ENCODE peak calls at places on chromosomes 11 and 22, in four cellular contexts. K is dermis microvascular lymphatic vessel endothelial cell, D is posterior vena cava, E is uterus. H is an unnamed sample.

GRCh38 chr11:88292156-88292844 is 45.2 kb downstream of the CTSC start:
- DNase-seq in K (peak; percentile 67), D (no peak), E (no peak), H (no peak)

GRCh38 chr22:40679964-40680818 is 907 bp downstream of the MCHR1 start:
- DNase-seq in K (peak; percentile 23), D (no peak), E (no peak), H (no peak)

GRCh38 chr22:47123006-47123826 is 360.8 kb downstream of the TBC1D22A start:
- DNase-seq in K (no peak), D (peak; percentile 43), E (no peak), H (no peak)

GRCh38 chr11:115423728-115424459 is 80.3 kb downstream of the CADM1 start:
- DNase-seq in K (no peak), D (no peak), E (no peak), H (no peak)

GRCh38 chr11:87290304-87290922 is 252.7 kb downstream of the TMEM135 start:
- DNase-seq in K (peak; percentile 75), D (no peak), E (no peak), H (no peak)

GRCh38 chr11:13207665-13208594 is 69.7 kb upstream of the BMAL1 start:
- DNase-seq in K (peak; percentile 82), D (no peak), E (peak; percentile 23), H (no peak)

GRCh38 chr11:72072348-72072747 is 8.0 kb downstream of the NUMA1 start:
- DNase-seq in K (peak; percentile 83), D (no peak), E (no peak), H (no peak)

GRCh38 chr22:42697542-42698013 is 23.1 kb downstream of the A4GALT start:
- DNase-seq in K (peak; percentile 88), D (peak; percentile 92), E (peak; percentile 89), H (peak; percentile 98)

GRCh38 chr11:102592634-102593581 is 32.2 kb downstream of the MMP20 start:
- DNase-seq in K (peak; percentile 54), D (no peak), E (no peak), H (no peak)

GRCh38 chr11:130145975-130146776 is 13.4 kb upstream of the ST14 start:
- DNase-seq in K (peak; percentile 39), D (peak; percentile 81), E (no peak), H (no peak)

GRCh38 chr22:22619765-22620414 is 24.5 kb upstream of the GGTLC2 start:
- DNase-seq in K (no peak), D (no peak), E (no peak), H (no peak)

GRCh38 chr11:119743041-119743440 is 14.0 kb upstream of the NECTIN1 start:
- DNase-seq in K (no peak), D (peak; percentile 71), E (no peak), H (no peak)

GRCh38 chr11:32706985-32707736 is 87.3 kb downstream of the CCDC73 start:
- DNase-seq in K (peak; percentile 36), D (no peak), E (no peak), H (no peak)

GRCh38 chr22:24996420-24996952 is 44.0 kb downstream of the KIAA1671 start:
- DNase-seq in K (peak; percentile 57), D (no peak), E (no peak), H (no peak)

GRCh38 chr22:50621491-50621880 is 6.5 kb downstream of the ARSA start:
- DNase-seq in K (peak; percentile 15), D (peak; percentile 45), E (no peak), H (no peak)

GRCh38 chr11:120306519-120307242 is 18.4 kb upstream of the TLCD5 start:
- DNase-seq in K (peak; percentile 67), D (peak; percentile 87), E (no peak), H (no peak)

GRCh38 chr22:21697866-21698265 is 32.1 kb downstream of the PPIL2 start:
- DNase-seq in K (no peak), D (no peak), E (no peak), H (no peak)

GRCh38 chr11:62646825-62647608 is 604 bp upstream of the GANAB start:
- DNase-seq in K (no peak), D (no peak), E (no peak), H (no peak)

GRCh38 chr11:19225599-19225998 is 15.1 kb downstream of the E2F8 start:
- DNase-seq in K (no peak), D (no peak), E (no peak), H (no peak)

GRCh38 chr11:66891849-66892660 is 35.2 kb downstream of the LRFN4 start:
- DNase-seq in K (peak; percentile 90), D (no peak), E (no peak), H (peak; percentile 95)